ENCODE peak calls at places on chromosomes 11 and 22, in nine cellular contexts. I is neural progenitor cell; A is AG04450; E is effector memory CD4-positive, alpha-beta T cell; V is cardiac muscle cell; W is activated CD4-positive, alpha-beta T cell treated with anti-CD3 and anti-CD28 coated beads for 48 hours; U is Calu3; O is RPMI8226; G is NCI-H1105. D is an unnamed sample.

GRCh38 chr11:125869526-125869925 is 17.9 kb upstream of the HYLS1 start:
- DNase-seq in I (no peak), A (no peak), E (no peak), V (no peak), W (no peak), U (no peak), O (no peak), G (no peak), D (no peak)

GRCh38 chr22:30408388-30409101 is 11.7 kb downstream of the SEC14L2 start:
- DNase-seq in I (no peak), A (no peak), E (no peak), V (no peak), W (no peak), U (no peak), O (no peak), G (no peak), D (no peak)

GRCh38 chr11:99461913-99462312 is 441.2 kb downstream of the CNTN5 start:
- DNase-seq in I (no peak), A (no peak), E (no peak), V (no peak), W (no peak), U (no peak), O (no peak), G (no peak), D (no peak)

GRCh38 chr11:72831521-72832300 is 17.5 kb downstream of the ATG16L2 start:
- DNase-seq in I (peak; percentile 90), A (no peak), E (peak; percentile 32), V (peak; percentile 87), W (peak; percentile 72), U (peak; percentile 87), O (peak; percentile 47), G (peak; percentile 82), D (peak; percentile 21)

GRCh38 chr22:28247667-28248363 is 328.8 kb upstream of the PITPNB start:
- DNase-seq in I (peak; percentile 33), A (no peak), E (no peak), V (peak; percentile 58), W (no peak), U (no peak), O (no peak), G (no peak), D (no peak)

GRCh38 chr11:65491614-65492386 is 7.0 kb upstream of the MALAT1 start:
- DNase-seq in I (peak; percentile 86), A (no peak), E (no peak), V (no peak), W (no peak), U (peak; percentile 88), O (peak; percentile 79), G (no peak), D (no peak)

GRCh38 chr22:19887251-19887985 is 32.7 kb upstream of the GNB1L start:
- DNase-seq in I (no peak), A (no peak), E (no peak), V (no peak), W (no peak), U (no peak), O (no peak), G (no peak), D (no peak)

GRCh38 chr11:9535189-9535781 is 38.2 kb upstream of the WEE1 start:
- DNase-seq in I (peak; percentile 78), A (no peak), E (peak; percentile 65), V (peak; percentile 65), W (peak; percentile 88), U (peak; percentile 76), O (peak; percentile 46), G (no peak), D (peak; percentile 78)

GRCh38 chr22:40499187-40499753 is 128.9 kb downstream of the SGSM3 start:
- DNase-seq in I (no peak), A (peak; percentile 90), E (no peak), V (no peak), W (peak; percentile 17), U (peak; percentile 44), O (no peak), G (no peak), D (no peak)

GRCh38 chr11:64245797-64246623 is 733 bp downstream of the PPP1R14B start:
- DNase-seq in I (peak; percentile 44), A (peak; percentile 50), E (peak; percentile 35), V (no peak), W (peak; percentile 88), U (peak; percentile 95), O (peak; percentile 86), G (no peak), D (peak; percentile 68)

GRCh38 chr11:67418476-67419281 is 3.2 kb downstream of the CARNS1 start:
- DNase-seq in I (no peak), A (no peak), E (no peak), V (no peak), W (no peak), U (no peak), O (peak; percentile 98), G (no peak), D (no peak)

GRCh38 chr22:31526275-31526674 is 29.9 kb downstream of the SFI1 start:
- DNase-seq in I (no peak), A (no peak), E (no peak), V (no peak), W (peak; percentile 66), U (no peak), O (no peak), G (no peak), D (no peak)

GRCh38 chr11:121763526-121763925 is 310.8 kb upstream of the SORL1-AS1 start:
- DNase-seq in I (no peak), A (no peak), E (no peak), V (no peak), W (no peak), U (no peak), O (peak; percentile 13), G (no peak), D (no peak)

GRCh38 chr11:114848027-114848426 is 169.7 kb downstream of the NXPE2 start:
- DNase-seq in I (no peak), A (no peak), E (no peak), V (no peak), W (no peak), U (no peak), O (no peak), G (no peak), D (no peak)

GRCh38 chr11:128040603-128041002 is 546.8 kb downstream of the ETS1 start:
- DNase-seq in I (no peak), A (no peak), E (no peak), V (no peak), W (no peak), U (no peak), O (no peak), G (no peak), D (no peak)

GRCh38 chr11:92765965-92766371 is 203.5 kb upstream of the MTNR1B start:
- DNase-seq in I (peak; percentile 65), A (no peak), E (no peak), V (no peak), W (no peak), U (no peak), O (peak; percentile 24), G (no peak), D (no peak)

GRCh38 chr22:30212363-30212995 is 34.1 kb downstream of the LIF start:
- DNase-seq in I (no peak), A (peak; percentile 70), E (no peak), V (no peak), W (peak; percentile 47), U (peak; percentile 93), O (no peak), G (no peak), D (no peak)

GRCh38 chr11:65471410-65471762 is 27.5 kb upstream of the MALAT1 start:
- DNase-seq in I (peak; percentile 69), A (no peak), E (no peak), V (peak; percentile 81), W (peak; percentile 48), U (peak; percentile 76), O (peak; percentile 71), G (peak; percentile 22), D (no peak)

GRCh38 chr11:73907191-73907590 is 30.4 kb downstream of the PAAF1 start:
- DNase-seq in I (no peak), A (no peak), E (no peak), V (no peak), W (peak; percentile 30), U (peak; percentile 17), O (no peak), G (no peak), D (no peak)

GRCh38 chr22:29799217-29799680 is 32.1 kb downstream of the UQCR10 start:
- DNase-seq in I (no peak), A (peak; percentile 86), E (no peak), V (no peak), W (no peak), U (peak; percentile 91), O (no peak), G (no peak), D (no peak)

GRCh38 chr11:117160826-117161225 is 16.7 kb downstream of the PAFAH1B2 start:
- DNase-seq in I (no peak), A (no peak), E (no peak), V (no peak), W (no peak), U (no peak), O (no peak), G (no peak), D (no peak)

GRCh38 chr22:34688825-34689224 is 377.1 kb upstream of the ISX start:
- DNase-seq in I (peak; percentile 20), A (no peak), E (no peak), V (no peak), W (no peak), U (no peak), O (no peak), G (no peak), D (no peak)

GRCh38 chr11:3615998-3616397 is 25.8 kb downstream of the ART5 start:
- DNase-seq in I (no peak), A (no peak), E (no peak), V (no peak), W (no peak), U (no peak), O (no peak), G (peak; percentile 45), D (no peak)

GRCh38 chr11:13110145-13110544 is 101.0 kb downstream of the RASSF10 start:
- DNase-seq in I (no peak), A (no peak), E (no peak), V (no peak), W (no peak), U (no peak), O (no peak), G (no peak), D (no peak)

GRCh38 chr22:47166446-47167016 is 404.1 kb downstream of the TBC1D22A start:
- DNase-seq in I (no peak), A (no peak), E (no peak), V (no peak), W (no peak), U (no peak), O (no peak), G (peak; percentile 31), D (no peak)

GRCh38 chr11:69369945-69370344 is 76.0 kb downstream of the MYEOV start:
- DNase-seq in I (no peak), A (no peak), E (no peak), V (no peak), W (peak; percentile 1), U (no peak), O (no peak), G (no peak), D (no peak)

GRCh38 chr22:44335903-44336803 is 23.4 kb upstream of the SHISAL1 start:
- DNase-seq in I (peak; percentile 34), A (no peak), E (no peak), V (no peak), W (peak; percentile 31), U (peak; percentile 58), O (peak; percentile 67), G (no peak), D (no peak)

GRCh38 chr11:119169272-119169719 is 771 bp downstream of the NLRX1 start:
- DNase-seq in I (peak; percentile 58), A (no peak), E (no peak), V (peak; percentile 61), W (peak; percentile 72), U (peak; percentile 40), O (no peak), G (no peak), D (peak; percentile 8)

GRCh38 chr11:66443602-66444001 is 5.0 kb upstream of the MRPL11 start:
- DNase-seq in I (no peak), A (peak; percentile 58), E (no peak), V (no peak), W (no peak), U (no peak), O (no peak), G (no peak), D (no peak)

GRCh38 chr22:41369089-41369745 is 12.5 kb upstream of the TEF start:
- DNase-seq in I (no peak), A (no peak), E (no peak), V (no peak), W (no peak), U (no peak), O (no peak), G (no peak), D (no peak)

GRCh38 chr11:68440254-68440653 is 20.3 kb upstream of the PPP6R3 start:
- DNase-seq in I (no peak), A (no peak), E (no peak), V (no peak), W (no peak), U (no peak), O (no peak), G (no peak), D (no peak)

D was measured in effector CD4-positive, alpha-beta T cell.